ENCODE peak calls at places on chromosomes 5 and 9, in five cellular contexts. X, E, F, V and A are unnamed samples.

GRCh38 chr5:138544171-138545134 is 1.4 kb upstream of the ETF1 start:
- DNase-seq in E (no peak), X (no peak), F (no peak), V (no peak), A (peak)

GRCh38 chr5:124655943-124656459 is 90.4 kb downstream of the ZNF608 start:
- DNase-seq in X (peak), F (peak), E (no peak), V (peak), A (peak)

GRCh38 chr9:110745656-110746055 is 77.1 kb downstream of the MUSK start:
- DNase-seq in F (no peak), E (no peak), X (no peak), V (no peak), A (peak)

GRCh38 chr5:126780165-126780827 is 3.4 kb downstream of the LMNB1 start:
- DNase-seq in X (no peak), F (peak), E (peak), V (peak), A (peak)

GRCh38 chr9:120482424-120483186 is 97.4 kb downstream of the CDK5RAP2 start:
- DNase-seq in F (no peak), V (no peak), E (no peak), X (no peak), A (no peak)

GRCh38 chr5:10489810-10490426 is 48.2 kb downstream of the ROPN1L start:
- DNase-seq in V (no peak), F (no peak), X (no peak), E (peak), A (no peak)

GRCh38 chr9:127950513-127951210 is 13.0 kb upstream of the DPM2 start:
- DNase-seq in V (no peak), E (no peak), X (no peak), F (no peak), A (no peak)

GRCh38 chr5:111135946-111136345 is 43.8 kb downstream of the WDR36 start:
- DNase-seq in V (no peak), X (no peak), E (no peak), F (no peak), A (peak)

GRCh38 chr5:150103678-150104549 is 17.6 kb upstream of the CSF1R start:
- DNase-seq in V (no peak), E (no peak), F (no peak), X (no peak), A (no peak)

GRCh38 chr5:159945359-159945758 is 29.1 kb downstream of the ADRA1B start:
- DNase-seq in X (no peak), V (no peak), F (no peak), E (no peak), A (no peak)

GRCh38 chr5:1760656-1761452 is 38.8 kb downstream of the MRPL36 start:
- DNase-seq in V (no peak), X (no peak), E (no peak), F (no peak), A (no peak)

GRCh38 chr9:129845373-129845772 is 10.1 kb downstream of the USP20 start:
- DNase-seq in X (no peak), E (no peak), F (no peak), V (no peak), A (no peak)

GRCh38 chr5:95403996-95404395 is 12.8 kb downstream of the FAM81B start:
- DNase-seq in X (no peak), E (no peak), V (no peak), F (no peak), A (no peak)

GRCh38 chr5:80825780-80826460 is 134.2 kb upstream of the RASGRF2 start:
- DNase-seq in F (no peak), E (peak), V (no peak), X (no peak), A (no peak)

GRCh38 chr5:33726422-33727165 is 165.2 kb downstream of the ADAMTS12 start:
- DNase-seq in X (no peak), F (no peak), V (no peak), E (no peak), A (peak)

GRCh38 chr5:155103164-155103563 is 89.6 kb downstream of the KIF4B start:
- DNase-seq in F (no peak), X (no peak), V (no peak), E (no peak), A (no peak)

GRCh38 chr9:124941689-124942561 is 1.0 kb upstream of the GOLGA1 start:
- DNase-seq in E (peak), V (peak), X (peak), F (peak), A (peak)

GRCh38 chr5:75510836-75511434 is 494 bp downstream of the CERT1 start:
- DNase-seq in F (no peak), X (no peak), E (no peak), V (no peak), A (peak)

GRCh38 chr9:104881991-104882555 is 45.9 kb downstream of the ABCA1 start:
- DNase-seq in E (no peak), X (no peak), F (no peak), V (no peak), A (no peak)

GRCh38 chr9:105401651-105402050 is 46.2 kb upstream of the FSD1L start:
- DNase-seq in V (no peak), X (no peak), F (no peak), E (no peak), A (peak)

GRCh38 chr5:137616046-137616445 is 116.9 kb upstream of the SPOCK1 start:
- DNase-seq in E (no peak), F (no peak), X (no peak), V (no peak), A (no peak)

GRCh38 chr5:130267926-130268325 is 363.7 kb downstream of the CHSY3 start:
- DNase-seq in E (no peak), V (no peak), X (no peak), F (no peak), A (no peak)

GRCh38 chr5:157476699-157477408 is 16.8 kb downstream of the NIPAL4 start:
- DNase-seq in X (peak), V (peak), E (peak), F (peak), A (peak)

GRCh38 chr9:104961701-104962359 is 33.9 kb upstream of the ABCA1 start:
- DNase-seq in X (no peak), V (no peak), F (no peak), E (no peak), A (peak)

GRCh38 chr5:74272019-74272775 is 368.3 kb downstream of the ENC1 start:
- DNase-seq in E (no peak), X (no peak), F (no peak), V (no peak), A (peak)

GRCh38 chr9:18060304-18060934 is 413.5 kb upstream of the ADAMTSL1 start:
- DNase-seq in E (peak), V (no peak), F (no peak), X (no peak), A (no peak)

GRCh38 chr5:107670028-107670926 is 460 bp downstream of the EFNA5 start:
- DNase-seq in F (no peak), V (no peak), E (no peak), X (peak), A (peak)

GRCh38 chr5:75053286-75054109 is 1.1 kb upstream of the GCNT4 start:
- DNase-seq in F (no peak), E (peak), V (no peak), X (no peak), A (peak)

GRCh38 chr5:113060410-113061025 is 83.9 kb downstream of the DCP2 start:
- DNase-seq in X (no peak), V (no peak), E (no peak), F (no peak), A (no peak)